ENCODE peak calls at places on chromosomes 11 and 22, in nine cellular contexts. One of them, this sample, is unnamed.

GRCh38 chr11:79285756-79286155 is 155.1 kb downstream of the TENM4 start:
- DNase-seq in GM10248: no peak
- DNase-seq in dorsolateral prefrontal cortex: no peak
- DNase-seq in upper lobe of right lung: no peak
- DNase-seq in fibroblast of lung: no peak
- DNase-seq in cardiac muscle cell: peak
- DNase-seq in Calu3: no peak
- DNase-seq in AG04450: no peak
- DNase-seq in fibroblast of mammary gland: peak
- DNase-seq in this sample: no peak

GRCh38 chr11:117417856-117418255 is 90.2 kb downstream of the CEP164 start:
- DNase-seq in GM10248: no peak
- DNase-seq in dorsolateral prefrontal cortex: no peak
- DNase-seq in upper lobe of right lung: peak
- DNase-seq in fibroblast of lung: no peak
- DNase-seq in cardiac muscle cell: no peak
- DNase-seq in Calu3: no peak
- DNase-seq in AG04450: no peak
- DNase-seq in fibroblast of mammary gland: no peak
- DNase-seq in this sample: no peak

GRCh38 chr11:3202305-3202704 is 16.3 kb downstream of the MRGPRG start:
- DNase-seq in GM10248: no peak
- DNase-seq in dorsolateral prefrontal cortex: peak
- DNase-seq in upper lobe of right lung: no peak
- DNase-seq in fibroblast of lung: no peak
- DNase-seq in cardiac muscle cell: no peak
- DNase-seq in Calu3: no peak
- DNase-seq in AG04450: no peak
- DNase-seq in fibroblast of mammary gland: no peak
- DNase-seq in this sample: no peak

GRCh38 chr22:49564054-49564453 is 263.6 kb downstream of the BRD1 start:
- DNase-seq in GM10248: no peak
- DNase-seq in dorsolateral prefrontal cortex: no peak
- DNase-seq in upper lobe of right lung: no peak
- DNase-seq in fibroblast of lung: no peak
- DNase-seq in cardiac muscle cell: no peak
- DNase-seq in Calu3: no peak
- DNase-seq in AG04450: no peak
- DNase-seq in fibroblast of mammary gland: no peak
- DNase-seq in this sample: no peak

GRCh38 chr22:26599505-26599904 is 9.6 kb upstream of the TPST2 start:
- DNase-seq in GM10248: no peak
- DNase-seq in dorsolateral prefrontal cortex: no peak
- DNase-seq in upper lobe of right lung: no peak
- DNase-seq in fibroblast of lung: no peak
- DNase-seq in cardiac muscle cell: no peak
- DNase-seq in Calu3: no peak
- DNase-seq in AG04450: no peak
- DNase-seq in fibroblast of mammary gland: no peak
- DNase-seq in this sample: no peak

GRCh38 chr11:110428040-110428439 is 1.7 kb upstream of the FDX1 start:
- DNase-seq in GM10248: no peak
- DNase-seq in dorsolateral prefrontal cortex: no peak
- DNase-seq in upper lobe of right lung: no peak
- DNase-seq in fibroblast of lung: no peak
- DNase-seq in cardiac muscle cell: no peak
- DNase-seq in Calu3: no peak
- DNase-seq in AG04450: no peak
- DNase-seq in fibroblast of mammary gland: no peak
- DNase-seq in this sample: no peak

GRCh38 chr22:48567213-48567975 is 1260.3 kb downstream of the BRD1 start:
- DNase-seq in GM10248: no peak
- DNase-seq in dorsolateral prefrontal cortex: no peak
- DNase-seq in upper lobe of right lung: no peak
- DNase-seq in fibroblast of lung: no peak
- DNase-seq in cardiac muscle cell: no peak
- DNase-seq in Calu3: no peak
- DNase-seq in AG04450: no peak
- DNase-seq in fibroblast of mammary gland: no peak
- DNase-seq in this sample: peak

GRCh38 chr11:12429155-12429554 is 51.8 kb downstream of the PARVA start:
- DNase-seq in GM10248: no peak
- DNase-seq in dorsolateral prefrontal cortex: no peak
- DNase-seq in upper lobe of right lung: no peak
- DNase-seq in fibroblast of lung: no peak
- DNase-seq in cardiac muscle cell: no peak
- DNase-seq in Calu3: no peak
- DNase-seq in AG04450: no peak
- DNase-seq in fibroblast of mammary gland: no peak
- DNase-seq in this sample: no peak

GRCh38 chr22:48635825-48636224 is 1191.8 kb downstream of the BRD1 start:
- DNase-seq in GM10248: no peak
- DNase-seq in dorsolateral prefrontal cortex: no peak
- DNase-seq in upper lobe of right lung: peak
- DNase-seq in fibroblast of lung: no peak
- DNase-seq in cardiac muscle cell: no peak
- DNase-seq in Calu3: no peak
- DNase-seq in AG04450: no peak
- DNase-seq in fibroblast of mammary gland: no peak
- DNase-seq in this sample: no peak

GRCh38 chr11:93648168-93648567 is 13.3 kb upstream of the CEP295 start:
- DNase-seq in GM10248: peak
- DNase-seq in dorsolateral prefrontal cortex: no peak
- DNase-seq in upper lobe of right lung: no peak
- DNase-seq in fibroblast of lung: peak
- DNase-seq in cardiac muscle cell: peak
- DNase-seq in Calu3: no peak
- DNase-seq in AG04450: no peak
- DNase-seq in fibroblast of mammary gland: peak
- DNase-seq in this sample: no peak
- TF ChIP-seq CTCF in GM10248: peak
- TF ChIP-seq CTCF in dorsolateral prefrontal cortex: no peak
- TF ChIP-seq CTCF in upper lobe of right lung: no peak
- TF ChIP-seq CTCF in fibroblast of lung: peak
- TF ChIP-seq CTCF in cardiac muscle cell: peak
- TF ChIP-seq CTCF in Calu3: no peak
- TF ChIP-seq CTCF in AG04450: peak
- TF ChIP-seq CTCF in fibroblast of mammary gland: peak
- TF ChIP-seq CTCF in this sample: peak

GRCh38 chr22:46598224-46598623 is 22.0 kb upstream of the GRAMD4 start:
- DNase-seq in GM10248: no peak
- DNase-seq in dorsolateral prefrontal cortex: no peak
- DNase-seq in upper lobe of right lung: no peak
- DNase-seq in fibroblast of lung: no peak
- DNase-seq in cardiac muscle cell: no peak
- DNase-seq in Calu3: no peak
- DNase-seq in AG04450: no peak
- DNase-seq in fibroblast of mammary gland: no peak
- DNase-seq in this sample: no peak

GRCh38 chr22:46596032-46596441 is 24.1 kb upstream of the GRAMD4 start:
- DNase-seq in GM10248: no peak
- DNase-seq in dorsolateral prefrontal cortex: no peak
- DNase-seq in upper lobe of right lung: peak
- DNase-seq in fibroblast of lung: peak
- DNase-seq in cardiac muscle cell: no peak
- DNase-seq in Calu3: no peak
- DNase-seq in AG04450: no peak
- DNase-seq in fibroblast of mammary gland: no peak
- DNase-seq in this sample: no peak

GRCh38 chr22:46595545-46595944 is 24.6 kb upstream of the GRAMD4 start:
- DNase-seq in GM10248: no peak
- DNase-seq in dorsolateral prefrontal cortex: no peak
- DNase-seq in upper lobe of right lung: peak
- DNase-seq in fibroblast of lung: no peak
- DNase-seq in cardiac muscle cell: no peak
- DNase-seq in Calu3: no peak
- DNase-seq in AG04450: no peak
- DNase-seq in fibroblast of mammary gland: no peak
- DNase-seq in this sample: no peak

GRCh38 chr22:46594947-46595298 is 25.3 kb upstream of the GRAMD4 start:
- DNase-seq in GM10248: no peak
- DNase-seq in dorsolateral prefrontal cortex: no peak
- DNase-seq in upper lobe of right lung: peak
- DNase-seq in fibroblast of lung: no peak
- DNase-seq in cardiac muscle cell: no peak
- DNase-seq in Calu3: no peak
- DNase-seq in AG04450: no peak
- DNase-seq in fibroblast of mammary gland: no peak
- DNase-seq in this sample: no peak

GRCh38 chr22:46596819-46597218 is 23.4 kb upstream of the GRAMD4 start:
- DNase-seq in GM10248: no peak
- DNase-seq in dorsolateral prefrontal cortex: no peak
- DNase-seq in upper lobe of right lung: peak
- DNase-seq in fibroblast of lung: no peak
- DNase-seq in cardiac muscle cell: no peak
- DNase-seq in Calu3: peak
- DNase-seq in AG04450: no peak
- DNase-seq in fibroblast of mammary gland: no peak
- DNase-seq in this sample: no peak
- TF ChIP-seq CTCF in GM10248: no peak
- TF ChIP-seq CTCF in dorsolateral prefrontal cortex: no peak
- TF ChIP-seq CTCF in upper lobe of right lung: peak
- TF ChIP-seq CTCF in fibroblast of lung: no peak
- TF ChIP-seq CTCF in cardiac muscle cell: no peak
- TF ChIP-seq CTCF in Calu3: peak
- TF ChIP-seq CTCF in AG04450: no peak
- TF ChIP-seq CTCF in fibroblast of mammary gland: no peak
- TF ChIP-seq CTCF in this sample: no peak

GRCh38 chr22:46985507-46985882 is 223.0 kb downstream of the TBC1D22A start:
- DNase-seq in GM10248: no peak
- DNase-seq in dorsolateral prefrontal cortex: no peak
- DNase-seq in upper lobe of right lung: no peak
- DNase-seq in fibroblast of lung: no peak
- DNase-seq in cardiac muscle cell: no peak
- DNase-seq in Calu3: no peak
- DNase-seq in AG04450: no peak
- DNase-seq in fibroblast of mammary gland: peak
- DNase-seq in this sample: no peak
- TF ChIP-seq CTCF in GM10248: no peak
- TF ChIP-seq CTCF in dorsolateral prefrontal cortex: no peak
- TF ChIP-seq CTCF in upper lobe of right lung: no peak
- TF ChIP-seq CTCF in fibroblast of lung: peak
- TF ChIP-seq CTCF in cardiac muscle cell: peak
- TF ChIP-seq CTCF in Calu3: no peak
- TF ChIP-seq CTCF in AG04450: no peak
- TF ChIP-seq CTCF in fibroblast of mammary gland: peak
- TF ChIP-seq CTCF in this sample: no peak

GRCh38 chr11:61766353-61766841 is 14.0 kb downstream of the MYRF start:
- DNase-seq in GM10248: no peak
- DNase-seq in dorsolateral prefrontal cortex: no peak
- DNase-seq in upper lobe of right lung: no peak
- DNase-seq in fibroblast of lung: peak
- DNase-seq in cardiac muscle cell: no peak
- DNase-seq in Calu3: no peak
- DNase-seq in AG04450: peak
- DNase-seq in fibroblast of mammary gland: no peak
- DNase-seq in this sample: no peak
- TF ChIP-seq CTCF in GM10248: no peak
- TF ChIP-seq CTCF in dorsolateral prefrontal cortex: no peak
- TF ChIP-seq CTCF in upper lobe of right lung: no peak
- TF ChIP-seq CTCF in fibroblast of lung: no peak
- TF ChIP-seq CTCF in cardiac muscle cell: no peak
- TF ChIP-seq CTCF in Calu3: no peak
- TF ChIP-seq CTCF in AG04450: no peak
- TF ChIP-seq CTCF in fibroblast of mammary gland: no peak
- TF ChIP-seq CTCF in this sample: no peak

DNA sequence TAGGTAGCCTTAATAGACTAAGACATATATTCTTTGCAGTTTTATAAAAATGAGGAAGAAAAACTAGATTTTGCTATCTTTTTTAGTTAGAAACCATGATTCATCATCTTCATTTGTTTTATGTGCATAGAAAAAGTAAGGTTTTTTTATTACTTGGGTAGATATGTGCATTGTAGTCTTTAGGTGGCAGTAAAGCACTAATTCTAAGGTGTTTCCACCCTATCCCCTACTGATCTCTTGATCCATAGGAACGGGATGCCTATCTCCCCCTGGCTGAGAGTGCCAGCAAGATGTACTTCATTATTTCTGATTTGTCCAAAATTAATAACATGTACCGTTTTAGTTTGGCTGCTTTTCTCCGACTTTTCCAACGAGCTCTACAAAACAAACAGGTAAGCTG is 148.1 kb downstream of the DYNC2H1 start:
- DNase-seq in GM10248: no peak
- DNase-seq in dorsolateral prefrontal cortex: no peak
- DNase-seq in upper lobe of right lung: no peak
- DNase-seq in fibroblast of lung: peak
- DNase-seq in cardiac muscle cell: peak
- DNase-seq in Calu3: no peak
- DNase-seq in AG04450: no peak
- DNase-seq in fibroblast of mammary gland: peak
- DNase-seq in this sample: no peak
- TF ChIP-seq CTCF in GM10248: no peak
- TF ChIP-seq CTCF in dorsolateral prefrontal cortex: peak
- TF ChIP-seq CTCF in upper lobe of right lung: peak
- TF ChIP-seq CTCF in fibroblast of lung: peak
- TF ChIP-seq CTCF in cardiac muscle cell: peak
- TF ChIP-seq CTCF in Calu3: no peak
- TF ChIP-seq CTCF in AG04450: peak
- TF ChIP-seq CTCF in fibroblast of mammary gland: peak
- TF ChIP-seq CTCF in this sample: no peak

GRCh38 chr11:57085604-57086003 is 96.1 kb upstream of the LRRC55 start:
- DNase-seq in GM10248: no peak
- DNase-seq in dorsolateral prefrontal cortex: no peak
- DNase-seq in upper lobe of right lung: no peak
- DNase-seq in fibroblast of lung: no peak
- DNase-seq in cardiac muscle cell: no peak
- DNase-seq in Calu3: no peak
- DNase-seq in AG04450: no peak
- DNase-seq in fibroblast of mammary gland: peak
- DNase-seq in this sample: no peak
- TF ChIP-seq CTCF in GM10248: no peak
- TF ChIP-seq CTCF in dorsolateral prefrontal cortex: no peak
- TF ChIP-seq CTCF in upper lobe of right lung: peak
- TF ChIP-seq CTCF in fibroblast of lung: peak
- TF ChIP-seq CTCF in cardiac muscle cell: peak
- TF ChIP-seq CTCF in Calu3: no peak
- TF ChIP-seq CTCF in AG04450: peak
- TF ChIP-seq CTCF in fibroblast of mammary gland: peak
- TF ChIP-seq CTCF in this sample: no peak

This sample was measured in glutamatergic neuron.